ENCODE peak calls at places on chromosomes 16 and 17, in four cellular contexts. T is ELF-1; G is neural crest cell; R is CD4-positive, CD25-positive, alpha-beta regulatory T cell. D is an unnamed sample.

GRCh38 chr17:79904865-79905264 is 65.6 kb upstream of the CBX4 start:
- DNase-seq in T (no peak), G (no peak), R (no peak), D (no peak)

GRCh38 chr17:79154446-79154845 is 79.8 kb downstream of the ENGASE start:
- DNase-seq in T (no peak), G (no peak), R (no peak), D (no peak)

GRCh38 chr17:14730821-14731220 is 429.9 kb downstream of the HS3ST3B1 start:
- DNase-seq in T (no peak), G (no peak), R (no peak), D (no peak)

GRCh38 chr17:78903101-78903779 is at the start of gene CEP295NL:
- DNase-seq in T (peak), G (peak), R (no peak), D (no peak)

GRCh38 chr17:82520041-82520910 is 744 bp downstream of the FOXK2 start:
- DNase-seq in T (peak), G (peak), R (peak), D (no peak)

GRCh38 chr17:49180303-49180702 is 30.1 kb downstream of the GNGT2 start:
- DNase-seq in T (peak), G (peak), R (peak), D (peak)

GRCh38 chr16:72561-73537 is at the start of gene RHBDF1:
- DNase-seq in T (peak), G (peak), R (no peak), D (peak)

GRCh38 chr17:4566785-4567184 is 6.4 kb upstream of the GGT6 start:
- DNase-seq in T (peak), G (peak), R (peak), D (peak)

GRCh38 chr16:442976-443375 is 17.5 kb downstream of the RAB11FIP3 start:
- DNase-seq in T (no peak), G (no peak), R (no peak), D (no peak)

GRCh38 chr17:44899074-44899782 is at the start of gene EFTUD2:
- DNase-seq in T (peak), G (peak), R (peak), D (peak)

GRCh38 chr17:79845601-79845949 is 6.3 kb upstream of the CBX4 start:
- DNase-seq in T (no peak), G (no peak), R (no peak), D (no peak)

GRCh38 chr16:72542103-72542502 is 370.1 kb upstream of the PMFBP1 start:
- DNase-seq in T (no peak), G (no peak), R (no peak), D (no peak)

GRCh38 chr17:37802712-37803416 is 58.0 kb upstream of the HNF1B start:
- DNase-seq in T (no peak), G (no peak), R (no peak), D (no peak)

GRCh38 chr17:77829871-77830799 is 128.4 kb upstream of the TNRC6C start:
- DNase-seq in T (no peak), G (no peak), R (no peak), D (no peak)

GRCh38 chr16:14303182-14303618 is 232.1 kb downstream of the MRTFB start:
- DNase-seq in T (peak), G (no peak), R (no peak), D (no peak)

GRCh38 chr17:76262732-76263344 is 2.3 kb upstream of the UBALD2 start:
- DNase-seq in T (peak), G (no peak), R (peak), D (no peak)

GRCh38 chr17:28357901-28358197 is 522 bp upstream of the POLDIP2 start:
- DNase-seq in T (no peak), G (no peak), R (no peak), D (no peak)

GRCh38 chr16:61936522-61936921 is 99.7 kb downstream of the CDH8 start:
- DNase-seq in T (no peak), G (no peak), R (no peak), D (no peak)

GRCh38 chr16:88896238-88897065 is 30.0 kb upstream of the PABPN1L start:
- DNase-seq in T (no peak), G (no peak), R (no peak), D (no peak)

GRCh38 chr17:63421681-63422645 is 24.1 kb downstream of the CYB561 start:
- DNase-seq in T (no peak), G (no peak), R (no peak), D (no peak)

GRCh38 chr16:85570735-85571562 is 42.2 kb upstream of the GSE1 start:
- DNase-seq in T (no peak), G (no peak), R (peak), D (no peak)

GRCh38 chr16:66856801-66857200 is 12.6 kb downstream of the CA7 start:
- DNase-seq in T (no peak), G (no peak), R (no peak), D (no peak)

GRCh38 chr17:49229076-49229804 is 1.3 kb downstream of the PHOSPHO1 start:
- DNase-seq in T (no peak), G (no peak), R (no peak), D (no peak)

GRCh38 chr17:66576473-66576872 is 258.4 kb upstream of the CACNG5 start:
- DNase-seq in T (no peak), G (no peak), R (no peak), D (peak)

GRCh38 chr16:56932588-56933265 is 785 bp downstream of the HERPUD1 start:
- DNase-seq in T (peak), G (peak), R (peak), D (peak)

GRCh38 chr16:6297666-6298435 is 1034.8 kb upstream of the RBFOX1 start:
- DNase-seq in T (peak), G (no peak), R (no peak), D (no peak)

GRCh38 chr16:86498661-86499493 is 11.4 kb upstream of the FOXF1 start:
- DNase-seq in T (no peak), G (no peak), R (no peak), D (no peak)

GRCh38 chr17:63405741-63406261 is 40.3 kb downstream of the CYB561 start:
- DNase-seq in T (no peak), G (no peak), R (peak), D (no peak)

D was measured in H9.